ENCODE peak calls at places on chromosomes 13 and 19, in four cellular contexts. One of them, this sample, is unnamed.

GRCh38 chr19:4635763-4636135 is 3.6 kb upstream of the TNFAIP8L1 start:
- DNase-seq in trophoblast cell: no peak
- DNase-seq in IMR-90: no peak
- DNase-seq in H9: no peak
- DNase-seq in this sample: no peak

GRCh38 chr19:35868172-35868822 is at the start of gene APLP1:
- DNase-seq in trophoblast cell: peak
- DNase-seq in IMR-90: no peak
- DNase-seq in H9: peak
- DNase-seq in this sample: peak

GRCh38 chr19:33396701-33397535 is 23.4 kb downstream of the CEBPG start:
- DNase-seq in trophoblast cell: no peak
- DNase-seq in IMR-90: no peak
- DNase-seq in H9: no peak
- DNase-seq in this sample: no peak

GRCh38 chr13:109998808-109999528 is 212.6 kb upstream of the IRS2 start:
- DNase-seq in trophoblast cell: peak
- DNase-seq in IMR-90: peak
- DNase-seq in H9: no peak
- DNase-seq in this sample: no peak

GRCh38 chr13:59345316-59345715 is 818.4 kb downstream of the DIAPH3 start:
- DNase-seq in trophoblast cell: no peak
- DNase-seq in IMR-90: no peak
- DNase-seq in H9: no peak
- DNase-seq in this sample: no peak

GRCh38 chr13:60765700-60766411 is 368.8 kb downstream of the TDRD3 start:
- DNase-seq in trophoblast cell: peak
- DNase-seq in IMR-90: no peak
- DNase-seq in H9: no peak
- DNase-seq in this sample: no peak

GRCh38 chr13:49828452-49828851 is 36.0 kb upstream of the KPNA3 start:
- DNase-seq in trophoblast cell: peak
- DNase-seq in IMR-90: no peak
- DNase-seq in H9: no peak
- DNase-seq in this sample: no peak

GRCh38 chr13:36847541-36848045 is 28.6 kb downstream of the RFXAP start:
- DNase-seq in trophoblast cell: no peak
- DNase-seq in IMR-90: no peak
- DNase-seq in H9: no peak
- DNase-seq in this sample: no peak

GRCh38 chr19:7506385-7507328 is 9.2 kb upstream of the ZNF358 start:
- DNase-seq in trophoblast cell: peak
- DNase-seq in IMR-90: peak
- DNase-seq in H9: peak
- DNase-seq in this sample: peak

GRCh38 chr13:49859568-49859967 is 67.1 kb upstream of the KPNA3 start:
- DNase-seq in trophoblast cell: peak
- DNase-seq in IMR-90: peak
- DNase-seq in H9: no peak
- DNase-seq in this sample: no peak

GRCh38 chr13:30638301-30638700 is 20.6 kb downstream of the USPL1 start:
- DNase-seq in trophoblast cell: no peak
- DNase-seq in IMR-90: no peak
- DNase-seq in H9: no peak
- DNase-seq in this sample: no peak

GRCh38 chr19:41521860-41522555 is 54.0 kb upstream of the CEACAM21 start:
- DNase-seq in trophoblast cell: no peak
- DNase-seq in IMR-90: no peak
- DNase-seq in H9: no peak
- DNase-seq in this sample: peak

GRCh38 chr19:15378529-15379082 is 981 bp downstream of the AKAP8 start:
- DNase-seq in trophoblast cell: peak
- DNase-seq in IMR-90: peak
- DNase-seq in H9: no peak
- DNase-seq in this sample: no peak

GRCh38 chr13:111395511-111396393 is 75.3 kb downstream of the TEX29 start:
- DNase-seq in trophoblast cell: no peak
- DNase-seq in IMR-90: no peak
- DNase-seq in H9: peak
- DNase-seq in this sample: no peak

GRCh38 chr19:14434157-14434501 is 1.0 kb downstream of the PKN1 start:
- DNase-seq in trophoblast cell: no peak
- DNase-seq in IMR-90: no peak
- DNase-seq in H9: no peak
- DNase-seq in this sample: no peak

GRCh38 chr19:23507441-23507840 is 112.2 kb upstream of the ZNF91 start:
- DNase-seq in trophoblast cell: no peak
- DNase-seq in IMR-90: no peak
- DNase-seq in H9: no peak
- DNase-seq in this sample: no peak

GRCh38 chr13:99859178-99860177 is 112.1 kb downstream of the ZIC5 start:
- DNase-seq in trophoblast cell: no peak
- DNase-seq in IMR-90: no peak
- DNase-seq in H9: no peak
- DNase-seq in this sample: no peak

GRCh38 chr19:58085348-58085875 is 12.6 kb downstream of the ZSCAN18 start:
- DNase-seq in trophoblast cell: no peak
- DNase-seq in IMR-90: no peak
- DNase-seq in H9: no peak
- DNase-seq in this sample: no peak

GRCh38 chr19:35330475-35330874 is 1.5 kb downstream of the CD22 start:
- DNase-seq in trophoblast cell: no peak
- DNase-seq in IMR-90: no peak
- DNase-seq in H9: no peak
- DNase-seq in this sample: no peak

GRCh38 chr13:99299545-99300341 is 7.5 kb downstream of the GPR183 start:
- DNase-seq in trophoblast cell: peak
- DNase-seq in IMR-90: no peak
- DNase-seq in H9: no peak
- DNase-seq in this sample: no peak

GRCh38 chr13:75633285-75633684 is 2.8 kb upstream of the LMO7 start:
- DNase-seq in trophoblast cell: no peak
- DNase-seq in IMR-90: peak
- DNase-seq in H9: no peak
- DNase-seq in this sample: no peak

GRCh38 chr13:79423801-79424642 is 18.0 kb upstream of the RBM26 start:
- DNase-seq in trophoblast cell: peak
- DNase-seq in IMR-90: peak
- DNase-seq in H9: no peak
- DNase-seq in this sample: no peak

GRCh38 chr13:107457686-107458085 is 757.6 kb downstream of the LIG4 start:
- DNase-seq in trophoblast cell: no peak
- DNase-seq in IMR-90: no peak
- DNase-seq in H9: no peak
- DNase-seq in this sample: no peak

GRCh38 chr13:107456431-107456830 is 758.9 kb downstream of the LIG4 start:
- DNase-seq in trophoblast cell: no peak
- DNase-seq in IMR-90: no peak
- DNase-seq in H9: no peak
- DNase-seq in this sample: no peak

GRCh38 chr13:107461751-107462150 is 753.6 kb downstream of the LIG4 start:
- DNase-seq in trophoblast cell: no peak
- DNase-seq in IMR-90: peak
- DNase-seq in H9: no peak
- DNase-seq in this sample: no peak

GRCh38 chr13:107459430-107459829 is 755.9 kb downstream of the LIG4 start:
- DNase-seq in trophoblast cell: peak
- DNase-seq in IMR-90: peak
- DNase-seq in H9: no peak
- DNase-seq in this sample: no peak

GRCh38 chr13:107458269-107458668 is 757.1 kb downstream of the LIG4 start:
- DNase-seq in trophoblast cell: no peak
- DNase-seq in IMR-90: no peak
- DNase-seq in H9: no peak
- DNase-seq in this sample: no peak
- H3K4ac ChIP-seq in trophoblast cell: no peak
- H3K4ac ChIP-seq in IMR-90: peak
- H3K4ac ChIP-seq in H9: no peak
- H3K4ac ChIP-seq in this sample: no peak

GRCh38 chr19:18291019-18291524 is 9.7 kb upstream of the JUND start:
- DNase-seq in trophoblast cell: no peak
- DNase-seq in IMR-90: no peak
- DNase-seq in H9: no peak
- DNase-seq in this sample: no peak

GRCh38 chr19:18291590-18292459 is 10.4 kb upstream of the JUND start:
- DNase-seq in trophoblast cell: peak
- DNase-seq in IMR-90: peak
- DNase-seq in H9: peak
- DNase-seq in this sample: peak

GRCh38 chr19:18287836-18288772 is 6.7 kb upstream of the JUND start:
- DNase-seq in trophoblast cell: no peak
- DNase-seq in IMR-90: no peak
- DNase-seq in H9: peak
- DNase-seq in this sample: no peak

GRCh38 chr19:18290250-18291018 is 9.0 kb upstream of the JUND start:
- DNase-seq in trophoblast cell: no peak
- DNase-seq in IMR-90: peak
- DNase-seq in H9: no peak
- DNase-seq in this sample: no peak

GRCh38 chr19:18289471-18290066 is 8.1 kb upstream of the JUND start:
- DNase-seq in trophoblast cell: no peak
- DNase-seq in IMR-90: no peak
- DNase-seq in H9: no peak
- DNase-seq in this sample: no peak
- H3K4ac ChIP-seq in trophoblast cell: no peak
- H3K4ac ChIP-seq in IMR-90: peak
- H3K4ac ChIP-seq in H9: no peak
- H3K4ac ChIP-seq in this sample: no peak

GRCh38 chr19:48962849-48963165 is 2.3 kb upstream of the FTL start:
- DNase-seq in trophoblast cell: no peak
- DNase-seq in IMR-90: no peak
- DNase-seq in H9: no peak
- DNase-seq in this sample: no peak
- H3K4ac ChIP-seq in trophoblast cell: peak
- H3K4ac ChIP-seq in IMR-90: peak
- H3K4ac ChIP-seq in H9: no peak
- H3K4ac ChIP-seq in this sample: no peak

GRCh38 chr13:112453207-112453829 is 77.2 kb downstream of the SPACA7 start:
- DNase-seq in trophoblast cell: no peak
- DNase-seq in IMR-90: no peak
- DNase-seq in H9: peak
- DNase-seq in this sample: peak

GRCh38 chr13:112455476-112456059 is 79.4 kb downstream of the SPACA7 start:
- DNase-seq in trophoblast cell: no peak
- DNase-seq in IMR-90: no peak
- DNase-seq in H9: peak
- DNase-seq in this sample: no peak

GRCh38 chr13:112454648-112455334 is 78.6 kb downstream of the SPACA7 start:
- DNase-seq in trophoblast cell: no peak
- DNase-seq in IMR-90: no peak
- DNase-seq in H9: peak
- DNase-seq in this sample: no peak

GRCh38 chr13:112452380-112453206 is 76.4 kb downstream of the SPACA7 start:
- DNase-seq in trophoblast cell: no peak
- DNase-seq in IMR-90: no peak
- DNase-seq in H9: peak
- DNase-seq in this sample: peak

DNA sequence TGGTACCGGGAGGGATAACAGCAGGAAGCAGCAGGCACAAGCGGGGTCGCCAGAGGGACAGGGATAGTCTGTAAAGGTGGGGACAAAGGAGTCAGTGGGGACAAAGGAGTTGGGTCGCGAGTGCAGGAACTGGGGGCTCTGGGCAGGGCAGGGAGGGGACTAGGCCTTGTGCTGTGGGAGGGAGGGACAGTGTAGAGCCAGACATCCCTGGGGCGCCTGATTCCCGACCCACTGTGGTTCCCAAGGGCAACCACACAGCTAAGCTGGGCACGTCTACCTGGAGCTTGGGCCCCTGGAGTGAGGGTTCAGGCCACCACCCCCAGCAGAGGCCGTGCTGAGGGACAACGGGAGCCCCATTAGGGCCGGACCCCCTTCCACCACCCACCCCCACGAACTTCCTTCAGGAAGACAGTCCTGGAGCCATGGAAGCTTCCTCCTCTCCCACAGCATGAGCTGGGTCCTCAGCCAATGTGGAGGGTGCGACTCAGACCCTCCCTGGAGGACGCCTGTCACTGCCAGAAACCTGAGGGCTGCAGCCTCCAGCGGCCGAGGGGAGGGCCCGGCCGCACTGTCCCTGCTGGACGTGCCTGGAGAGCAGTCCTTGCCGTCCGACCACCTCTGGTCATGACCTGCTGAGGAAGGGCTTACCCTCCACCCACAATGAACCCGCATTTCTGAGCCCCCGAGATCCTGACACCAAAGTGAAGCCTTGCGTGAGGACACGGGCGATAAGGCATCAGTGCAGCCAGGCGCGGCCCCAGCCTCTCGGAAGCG is 77.9 kb downstream of the SPACA7 start:
- DNase-seq in trophoblast cell: no peak
- DNase-seq in IMR-90: no peak
- DNase-seq in H9: peak
- DNase-seq in this sample: no peak
- H3K4ac ChIP-seq in trophoblast cell: no peak
- H3K4ac ChIP-seq in IMR-90: no peak
- H3K4ac ChIP-seq in H9: no peak
- H3K4ac ChIP-seq in this sample: no peak

DNA sequence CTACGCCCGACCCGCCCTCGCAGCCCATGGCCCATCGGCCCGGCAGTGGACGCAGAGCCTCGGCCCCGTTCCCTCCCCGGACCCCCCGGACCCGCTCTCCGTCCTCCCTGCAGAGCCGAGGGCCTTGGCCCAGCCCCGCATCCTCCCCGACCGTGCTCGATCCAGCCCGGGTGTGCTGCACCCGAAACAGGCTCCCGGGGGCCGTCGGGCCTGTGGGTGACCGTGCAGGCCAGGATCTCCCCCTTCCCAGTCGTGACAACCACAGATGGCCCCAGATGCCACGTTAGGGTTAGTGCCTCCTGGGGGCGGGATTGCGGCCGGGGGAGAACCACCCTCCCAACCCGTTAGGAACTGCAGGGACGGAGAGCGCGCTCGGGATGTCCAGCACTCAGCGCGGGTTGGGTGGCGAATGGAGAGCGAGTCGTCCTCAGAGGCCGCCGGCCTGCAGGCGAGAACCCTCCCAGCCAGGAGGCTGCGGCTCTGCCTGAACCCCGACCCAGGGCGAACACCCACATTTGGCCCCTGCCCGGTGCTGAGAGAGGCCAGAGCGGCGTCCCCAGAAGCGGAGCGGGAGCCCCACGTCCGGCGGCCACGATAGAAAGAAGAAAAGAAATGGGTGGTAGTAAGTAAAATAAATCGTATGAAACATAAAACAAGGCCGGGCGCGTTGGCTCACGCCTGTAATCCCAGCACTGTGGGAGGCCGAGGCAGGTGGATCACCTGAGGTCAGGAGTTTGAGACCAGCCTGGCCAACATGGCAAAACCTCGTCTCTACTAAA is 6.7 kb upstream of the MADCAM1 start:
- DNase-seq in trophoblast cell: no peak
- DNase-seq in IMR-90: peak
- DNase-seq in H9: peak
- DNase-seq in this sample: peak
- H3K4ac ChIP-seq in trophoblast cell: peak
- H3K4ac ChIP-seq in IMR-90: peak
- H3K4ac ChIP-seq in H9: no peak
- H3K4ac ChIP-seq in this sample: no peak

This sample was measured in H1.